ENCODE peak calls at places on chromosome 7, in seven cellular contexts. One of them, this sample, is unnamed.

GRCh38 chr7:151051108-151051507 is 2.8 kb downstream of the ASIC3 start:
- DNase-seq in stimulated activated CD8-positive, alpha-beta memory T cell treated with anti-CD3 and anti-CD28 coated beads, Interleukin-12 subunit alpha, Interleukin-12 subunit beta, amount 100 ng/mL, for 4 hours: peak
- DNase-seq in foreskin fibroblast: peak
- DNase-seq in stomach: peak
- DNase-seq in brain pericyte: peak
- DNase-seq in activated T-cell treated with anti-CD3 and anti-CD28 coated beads for 24 hours: peak
- DNase-seq in activated CD4-positive, CD25-positive, alpha-beta regulatory T cell: no peak
- DNase-seq in this sample: no peak

GRCh38 chr7:117385340-117386124 is 41.8 kb downstream of the ASZ1 start:
- DNase-seq in stimulated activated CD8-positive, alpha-beta memory T cell treated with anti-CD3 and anti-CD28 coated beads, Interleukin-12 subunit alpha, Interleukin-12 subunit beta, amount 100 ng/mL, for 4 hours: no peak
- DNase-seq in foreskin fibroblast: peak
- DNase-seq in stomach: no peak
- DNase-seq in brain pericyte: no peak
- DNase-seq in activated T-cell treated with anti-CD3 and anti-CD28 coated beads for 24 hours: no peak
- DNase-seq in activated CD4-positive, CD25-positive, alpha-beta regulatory T cell: no peak
- DNase-seq in this sample: no peak

GRCh38 chr7:10889266-10889898 is 84.3 kb upstream of the PHF14 start:
- DNase-seq in stimulated activated CD8-positive, alpha-beta memory T cell treated with anti-CD3 and anti-CD28 coated beads, Interleukin-12 subunit alpha, Interleukin-12 subunit beta, amount 100 ng/mL, for 4 hours: no peak
- DNase-seq in foreskin fibroblast: peak
- DNase-seq in stomach: peak
- DNase-seq in brain pericyte: no peak
- DNase-seq in activated T-cell treated with anti-CD3 and anti-CD28 coated beads for 24 hours: peak
- DNase-seq in activated CD4-positive, CD25-positive, alpha-beta regulatory T cell: no peak
- DNase-seq in this sample: peak

GRCh38 chr7:48253020-48253419 is 81.8 kb downstream of the ABCA13 start:
- DNase-seq in stimulated activated CD8-positive, alpha-beta memory T cell treated with anti-CD3 and anti-CD28 coated beads, Interleukin-12 subunit alpha, Interleukin-12 subunit beta, amount 100 ng/mL, for 4 hours: no peak
- DNase-seq in foreskin fibroblast: no peak
- DNase-seq in stomach: no peak
- DNase-seq in brain pericyte: no peak
- DNase-seq in activated T-cell treated with anti-CD3 and anti-CD28 coated beads for 24 hours: no peak
- DNase-seq in activated CD4-positive, CD25-positive, alpha-beta regulatory T cell: no peak
- DNase-seq in this sample: no peak

GRCh38 chr7:2225336-2225735 is 7.4 kb downstream of the MAD1L1 start:
- DNase-seq in stimulated activated CD8-positive, alpha-beta memory T cell treated with anti-CD3 and anti-CD28 coated beads, Interleukin-12 subunit alpha, Interleukin-12 subunit beta, amount 100 ng/mL, for 4 hours: no peak
- DNase-seq in foreskin fibroblast: no peak
- DNase-seq in stomach: no peak
- DNase-seq in brain pericyte: no peak
- DNase-seq in activated T-cell treated with anti-CD3 and anti-CD28 coated beads for 24 hours: no peak
- DNase-seq in activated CD4-positive, CD25-positive, alpha-beta regulatory T cell: no peak
- DNase-seq in this sample: no peak

GRCh38 chr7:117119192-117119924 is 166.1 kb downstream of the ST7 start:
- DNase-seq in stimulated activated CD8-positive, alpha-beta memory T cell treated with anti-CD3 and anti-CD28 coated beads, Interleukin-12 subunit alpha, Interleukin-12 subunit beta, amount 100 ng/mL, for 4 hours: peak
- DNase-seq in foreskin fibroblast: peak
- DNase-seq in stomach: peak
- DNase-seq in brain pericyte: no peak
- DNase-seq in activated T-cell treated with anti-CD3 and anti-CD28 coated beads for 24 hours: peak
- DNase-seq in activated CD4-positive, CD25-positive, alpha-beta regulatory T cell: peak
- DNase-seq in this sample: peak

GRCh38 chr7:98051118-98051744 is 55.4 kb upstream of the LMTK2 start:
- DNase-seq in stimulated activated CD8-positive, alpha-beta memory T cell treated with anti-CD3 and anti-CD28 coated beads, Interleukin-12 subunit alpha, Interleukin-12 subunit beta, amount 100 ng/mL, for 4 hours: peak
- DNase-seq in foreskin fibroblast: no peak
- DNase-seq in stomach: peak
- DNase-seq in brain pericyte: no peak
- DNase-seq in activated T-cell treated with anti-CD3 and anti-CD28 coated beads for 24 hours: peak
- DNase-seq in activated CD4-positive, CD25-positive, alpha-beta regulatory T cell: peak
- DNase-seq in this sample: peak

GRCh38 chr7:108104324-108104723 is 25.8 kb downstream of the LAMB4 start:
- DNase-seq in stimulated activated CD8-positive, alpha-beta memory T cell treated with anti-CD3 and anti-CD28 coated beads, Interleukin-12 subunit alpha, Interleukin-12 subunit beta, amount 100 ng/mL, for 4 hours: no peak
- DNase-seq in foreskin fibroblast: peak
- DNase-seq in stomach: no peak
- DNase-seq in brain pericyte: no peak
- DNase-seq in activated T-cell treated with anti-CD3 and anti-CD28 coated beads for 24 hours: no peak
- DNase-seq in activated CD4-positive, CD25-positive, alpha-beta regulatory T cell: no peak
- DNase-seq in this sample: no peak

GRCh38 chr7:40507166-40507565 is 372.4 kb downstream of the SUGCT start:
- DNase-seq in stimulated activated CD8-positive, alpha-beta memory T cell treated with anti-CD3 and anti-CD28 coated beads, Interleukin-12 subunit alpha, Interleukin-12 subunit beta, amount 100 ng/mL, for 4 hours: no peak
- DNase-seq in foreskin fibroblast: no peak
- DNase-seq in stomach: no peak
- DNase-seq in brain pericyte: no peak
- DNase-seq in activated T-cell treated with anti-CD3 and anti-CD28 coated beads for 24 hours: no peak
- DNase-seq in activated CD4-positive, CD25-positive, alpha-beta regulatory T cell: no peak
- DNase-seq in this sample: no peak

GRCh38 chr7:8434290-8435002 is 1.0 kb downstream of the NXPH1 start:
- DNase-seq in stimulated activated CD8-positive, alpha-beta memory T cell treated with anti-CD3 and anti-CD28 coated beads, Interleukin-12 subunit alpha, Interleukin-12 subunit beta, amount 100 ng/mL, for 4 hours: no peak
- DNase-seq in foreskin fibroblast: no peak
- DNase-seq in stomach: no peak
- DNase-seq in brain pericyte: no peak
- DNase-seq in activated T-cell treated with anti-CD3 and anti-CD28 coated beads for 24 hours: no peak
- DNase-seq in activated CD4-positive, CD25-positive, alpha-beta regulatory T cell: no peak
- DNase-seq in this sample: no peak

GRCh38 chr7:156751319-156751718 is 110.7 kb downstream of the RNF32 start:
- DNase-seq in stimulated activated CD8-positive, alpha-beta memory T cell treated with anti-CD3 and anti-CD28 coated beads, Interleukin-12 subunit alpha, Interleukin-12 subunit beta, amount 100 ng/mL, for 4 hours: no peak
- DNase-seq in foreskin fibroblast: peak
- DNase-seq in stomach: no peak
- DNase-seq in brain pericyte: no peak
- DNase-seq in activated T-cell treated with anti-CD3 and anti-CD28 coated beads for 24 hours: peak
- DNase-seq in activated CD4-positive, CD25-positive, alpha-beta regulatory T cell: peak
- DNase-seq in this sample: peak

GRCh38 chr7:159031750-159032149 is 112.9 kb downstream of the VIPR2 start:
- DNase-seq in stimulated activated CD8-positive, alpha-beta memory T cell treated with anti-CD3 and anti-CD28 coated beads, Interleukin-12 subunit alpha, Interleukin-12 subunit beta, amount 100 ng/mL, for 4 hours: no peak
- DNase-seq in foreskin fibroblast: no peak
- DNase-seq in stomach: no peak
- DNase-seq in brain pericyte: no peak
- DNase-seq in activated T-cell treated with anti-CD3 and anti-CD28 coated beads for 24 hours: no peak
- DNase-seq in activated CD4-positive, CD25-positive, alpha-beta regulatory T cell: no peak
- DNase-seq in this sample: no peak

GRCh38 chr7:30816291-30817059 is 45.3 kb downstream of the MINDY4 start:
- DNase-seq in stimulated activated CD8-positive, alpha-beta memory T cell treated with anti-CD3 and anti-CD28 coated beads, Interleukin-12 subunit alpha, Interleukin-12 subunit beta, amount 100 ng/mL, for 4 hours: no peak
- DNase-seq in foreskin fibroblast: peak
- DNase-seq in stomach: no peak
- DNase-seq in brain pericyte: no peak
- DNase-seq in activated T-cell treated with anti-CD3 and anti-CD28 coated beads for 24 hours: no peak
- DNase-seq in activated CD4-positive, CD25-positive, alpha-beta regulatory T cell: no peak
- DNase-seq in this sample: peak

GRCh38 chr7:33459340-33459751 is 330.0 kb downstream of the BBS9 start:
- DNase-seq in stimulated activated CD8-positive, alpha-beta memory T cell treated with anti-CD3 and anti-CD28 coated beads, Interleukin-12 subunit alpha, Interleukin-12 subunit beta, amount 100 ng/mL, for 4 hours: no peak
- DNase-seq in foreskin fibroblast: peak
- DNase-seq in stomach: no peak
- DNase-seq in brain pericyte: no peak
- DNase-seq in activated T-cell treated with anti-CD3 and anti-CD28 coated beads for 24 hours: no peak
- DNase-seq in activated CD4-positive, CD25-positive, alpha-beta regulatory T cell: no peak
- DNase-seq in this sample: no peak

GRCh38 chr7:120806669-120807068 is 51.3 kb downstream of the TSPAN12 start:
- DNase-seq in stimulated activated CD8-positive, alpha-beta memory T cell treated with anti-CD3 and anti-CD28 coated beads, Interleukin-12 subunit alpha, Interleukin-12 subunit beta, amount 100 ng/mL, for 4 hours: no peak
- DNase-seq in foreskin fibroblast: peak
- DNase-seq in stomach: no peak
- DNase-seq in brain pericyte: no peak
- DNase-seq in activated T-cell treated with anti-CD3 and anti-CD28 coated beads for 24 hours: no peak
- DNase-seq in activated CD4-positive, CD25-positive, alpha-beta regulatory T cell: no peak
- DNase-seq in this sample: no peak

GRCh38 chr7:118003438-118003837 is 130.2 kb upstream of the CTTNBP2 start:
- DNase-seq in stimulated activated CD8-positive, alpha-beta memory T cell treated with anti-CD3 and anti-CD28 coated beads, Interleukin-12 subunit alpha, Interleukin-12 subunit beta, amount 100 ng/mL, for 4 hours: no peak
- DNase-seq in foreskin fibroblast: no peak
- DNase-seq in stomach: no peak
- DNase-seq in brain pericyte: no peak
- DNase-seq in activated T-cell treated with anti-CD3 and anti-CD28 coated beads for 24 hours: no peak
- DNase-seq in activated CD4-positive, CD25-positive, alpha-beta regulatory T cell: no peak
- DNase-seq in this sample: no peak

GRCh38 chr7:35518767-35519166 is 176.2 kb downstream of the HERPUD2 start:
- DNase-seq in stimulated activated CD8-positive, alpha-beta memory T cell treated with anti-CD3 and anti-CD28 coated beads, Interleukin-12 subunit alpha, Interleukin-12 subunit beta, amount 100 ng/mL, for 4 hours: no peak
- DNase-seq in foreskin fibroblast: no peak
- DNase-seq in stomach: no peak
- DNase-seq in brain pericyte: no peak
- DNase-seq in activated T-cell treated with anti-CD3 and anti-CD28 coated beads for 24 hours: no peak
- DNase-seq in activated CD4-positive, CD25-positive, alpha-beta regulatory T cell: no peak
- DNase-seq in this sample: no peak

GRCh38 chr7:22319424-22320403 is 37.2 kb downstream of the RAPGEF5 start:
- DNase-seq in stimulated activated CD8-positive, alpha-beta memory T cell treated with anti-CD3 and anti-CD28 coated beads, Interleukin-12 subunit alpha, Interleukin-12 subunit beta, amount 100 ng/mL, for 4 hours: no peak
- DNase-seq in foreskin fibroblast: no peak
- DNase-seq in stomach: no peak
- DNase-seq in brain pericyte: no peak
- DNase-seq in activated T-cell treated with anti-CD3 and anti-CD28 coated beads for 24 hours: no peak
- DNase-seq in activated CD4-positive, CD25-positive, alpha-beta regulatory T cell: no peak
- DNase-seq in this sample: no peak

GRCh38 chr7:151682831-151683614 is 163.3 kb upstream of the RHEB start:
- DNase-seq in stimulated activated CD8-positive, alpha-beta memory T cell treated with anti-CD3 and anti-CD28 coated beads, Interleukin-12 subunit alpha, Interleukin-12 subunit beta, amount 100 ng/mL, for 4 hours: no peak
- DNase-seq in foreskin fibroblast: no peak
- DNase-seq in stomach: no peak
- DNase-seq in brain pericyte: no peak
- DNase-seq in activated T-cell treated with anti-CD3 and anti-CD28 coated beads for 24 hours: no peak
- DNase-seq in activated CD4-positive, CD25-positive, alpha-beta regulatory T cell: no peak
- DNase-seq in this sample: no peak

GRCh38 chr7:977326-978048 is 2.1 kb upstream of the COX19 start:
- DNase-seq in stimulated activated CD8-positive, alpha-beta memory T cell treated with anti-CD3 and anti-CD28 coated beads, Interleukin-12 subunit alpha, Interleukin-12 subunit beta, amount 100 ng/mL, for 4 hours: no peak
- DNase-seq in foreskin fibroblast: no peak
- DNase-seq in stomach: peak
- DNase-seq in brain pericyte: no peak
- DNase-seq in activated T-cell treated with anti-CD3 and anti-CD28 coated beads for 24 hours: no peak
- DNase-seq in activated CD4-positive, CD25-positive, alpha-beta regulatory T cell: no peak
- DNase-seq in this sample: no peak

GRCh38 chr7:67209256-67209655 is 212.6 kb downstream of the TYW1 start:
- DNase-seq in stimulated activated CD8-positive, alpha-beta memory T cell treated with anti-CD3 and anti-CD28 coated beads, Interleukin-12 subunit alpha, Interleukin-12 subunit beta, amount 100 ng/mL, for 4 hours: no peak
- DNase-seq in foreskin fibroblast: no peak
- DNase-seq in stomach: no peak
- DNase-seq in brain pericyte: no peak
- DNase-seq in activated T-cell treated with anti-CD3 and anti-CD28 coated beads for 24 hours: no peak
- DNase-seq in activated CD4-positive, CD25-positive, alpha-beta regulatory T cell: no peak
- DNase-seq in this sample: no peak

GRCh38 chr7:128831994-128832879 is 2.0 kb downstream of the FLNC start:
- DNase-seq in stimulated activated CD8-positive, alpha-beta memory T cell treated with anti-CD3 and anti-CD28 coated beads, Interleukin-12 subunit alpha, Interleukin-12 subunit beta, amount 100 ng/mL, for 4 hours: no peak
- DNase-seq in foreskin fibroblast: peak
- DNase-seq in stomach: no peak
- DNase-seq in brain pericyte: no peak
- DNase-seq in activated T-cell treated with anti-CD3 and anti-CD28 coated beads for 24 hours: no peak
- DNase-seq in activated CD4-positive, CD25-positive, alpha-beta regulatory T cell: no peak
- DNase-seq in this sample: no peak

GRCh38 chr7:35754741-35755140 is 46.1 kb upstream of the SEPTIN7 start:
- DNase-seq in stimulated activated CD8-positive, alpha-beta memory T cell treated with anti-CD3 and anti-CD28 coated beads, Interleukin-12 subunit alpha, Interleukin-12 subunit beta, amount 100 ng/mL, for 4 hours: no peak
- DNase-seq in foreskin fibroblast: peak
- DNase-seq in stomach: no peak
- DNase-seq in brain pericyte: no peak
- DNase-seq in activated T-cell treated with anti-CD3 and anti-CD28 coated beads for 24 hours: no peak
- DNase-seq in activated CD4-positive, CD25-positive, alpha-beta regulatory T cell: no peak
- DNase-seq in this sample: no peak

GRCh38 chr7:141363748-141364147 is 187.5 kb upstream of the AGK start:
- DNase-seq in stimulated activated CD8-positive, alpha-beta memory T cell treated with anti-CD3 and anti-CD28 coated beads, Interleukin-12 subunit alpha, Interleukin-12 subunit beta, amount 100 ng/mL, for 4 hours: no peak
- DNase-seq in foreskin fibroblast: no peak
- DNase-seq in stomach: no peak
- DNase-seq in brain pericyte: no peak
- DNase-seq in activated T-cell treated with anti-CD3 and anti-CD28 coated beads for 24 hours: no peak
- DNase-seq in activated CD4-positive, CD25-positive, alpha-beta regulatory T cell: no peak
- DNase-seq in this sample: no peak

GRCh38 chr7:148697256-148697841 is 1.4 kb upstream of the CUL1 start:
- DNase-seq in stimulated activated CD8-positive, alpha-beta memory T cell treated with anti-CD3 and anti-CD28 coated beads, Interleukin-12 subunit alpha, Interleukin-12 subunit beta, amount 100 ng/mL, for 4 hours: peak
- DNase-seq in foreskin fibroblast: peak
- DNase-seq in stomach: no peak
- DNase-seq in brain pericyte: no peak
- DNase-seq in activated T-cell treated with anti-CD3 and anti-CD28 coated beads for 24 hours: peak
- DNase-seq in activated CD4-positive, CD25-positive, alpha-beta regulatory T cell: peak
- DNase-seq in this sample: peak

GRCh38 chr7:150502519-150502918 is 12.2 kb upstream of the GIMAP7 start:
- DNase-seq in stimulated activated CD8-positive, alpha-beta memory T cell treated with anti-CD3 and anti-CD28 coated beads, Interleukin-12 subunit alpha, Interleukin-12 subunit beta, amount 100 ng/mL, for 4 hours: no peak
- DNase-seq in foreskin fibroblast: no peak
- DNase-seq in stomach: no peak
- DNase-seq in brain pericyte: no peak
- DNase-seq in activated T-cell treated with anti-CD3 and anti-CD28 coated beads for 24 hours: no peak
- DNase-seq in activated CD4-positive, CD25-positive, alpha-beta regulatory T cell: no peak
- DNase-seq in this sample: peak

GRCh38 chr7:103113164-103113563 is 35.7 kb downstream of the NAPEPLD start:
- DNase-seq in stimulated activated CD8-positive, alpha-beta memory T cell treated with anti-CD3 and anti-CD28 coated beads, Interleukin-12 subunit alpha, Interleukin-12 subunit beta, amount 100 ng/mL, for 4 hours: no peak
- DNase-seq in foreskin fibroblast: peak
- DNase-seq in stomach: no peak
- DNase-seq in brain pericyte: no peak
- DNase-seq in activated T-cell treated with anti-CD3 and anti-CD28 coated beads for 24 hours: no peak
- DNase-seq in activated CD4-positive, CD25-positive, alpha-beta regulatory T cell: no peak
- DNase-seq in this sample: no peak

GRCh38 chr7:158344706-158345300 is 242.8 kb downstream of the PTPRN2 start:
- DNase-seq in stimulated activated CD8-positive, alpha-beta memory T cell treated with anti-CD3 and anti-CD28 coated beads, Interleukin-12 subunit alpha, Interleukin-12 subunit beta, amount 100 ng/mL, for 4 hours: no peak
- DNase-seq in foreskin fibroblast: no peak
- DNase-seq in stomach: no peak
- DNase-seq in brain pericyte: no peak
- DNase-seq in activated T-cell treated with anti-CD3 and anti-CD28 coated beads for 24 hours: no peak
- DNase-seq in activated CD4-positive, CD25-positive, alpha-beta regulatory T cell: no peak
- DNase-seq in this sample: no peak

GRCh38 chr7:157058026-157058425 is 47.6 kb upstream of the MNX1 start:
- DNase-seq in stimulated activated CD8-positive, alpha-beta memory T cell treated with anti-CD3 and anti-CD28 coated beads, Interleukin-12 subunit alpha, Interleukin-12 subunit beta, amount 100 ng/mL, for 4 hours: no peak
- DNase-seq in foreskin fibroblast: no peak
- DNase-seq in stomach: no peak
- DNase-seq in brain pericyte: no peak
- DNase-seq in activated T-cell treated with anti-CD3 and anti-CD28 coated beads for 24 hours: no peak
- DNase-seq in activated CD4-positive, CD25-positive, alpha-beta regulatory T cell: no peak
- DNase-seq in this sample: no peak

GRCh38 chr7:50266893-50267386 is 37.6 kb upstream of the IKZF1 start:
- DNase-seq in stimulated activated CD8-positive, alpha-beta memory T cell treated with anti-CD3 and anti-CD28 coated beads, Interleukin-12 subunit alpha, Interleukin-12 subunit beta, amount 100 ng/mL, for 4 hours: peak
- DNase-seq in foreskin fibroblast: no peak
- DNase-seq in stomach: peak
- DNase-seq in brain pericyte: no peak
- DNase-seq in activated T-cell treated with anti-CD3 and anti-CD28 coated beads for 24 hours: peak
- DNase-seq in activated CD4-positive, CD25-positive, alpha-beta regulatory T cell: peak
- DNase-seq in this sample: peak

GRCh38 chr7:33952824-33953223 is 47.5 kb downstream of the BMPER start:
- DNase-seq in stimulated activated CD8-positive, alpha-beta memory T cell treated with anti-CD3 and anti-CD28 coated beads, Interleukin-12 subunit alpha, Interleukin-12 subunit beta, amount 100 ng/mL, for 4 hours: no peak
- DNase-seq in foreskin fibroblast: no peak
- DNase-seq in stomach: no peak
- DNase-seq in brain pericyte: no peak
- DNase-seq in activated T-cell treated with anti-CD3 and anti-CD28 coated beads for 24 hours: no peak
- DNase-seq in activated CD4-positive, CD25-positive, alpha-beta regulatory T cell: no peak
- DNase-seq in this sample: no peak

GRCh38 chr7:33757050-33757449 is 148.3 kb upstream of the BMPER start:
- DNase-seq in stimulated activated CD8-positive, alpha-beta memory T cell treated with anti-CD3 and anti-CD28 coated beads, Interleukin-12 subunit alpha, Interleukin-12 subunit beta, amount 100 ng/mL, for 4 hours: no peak
- DNase-seq in foreskin fibroblast: no peak
- DNase-seq in stomach: no peak
- DNase-seq in brain pericyte: no peak
- DNase-seq in activated T-cell treated with anti-CD3 and anti-CD28 coated beads for 24 hours: no peak
- DNase-seq in activated CD4-positive, CD25-positive, alpha-beta regulatory T cell: no peak
- DNase-seq in this sample: no peak

GRCh38 chr7:35565927-35566326 is 129.0 kb downstream of the HERPUD2 start:
- DNase-seq in stimulated activated CD8-positive, alpha-beta memory T cell treated with anti-CD3 and anti-CD28 coated beads, Interleukin-12 subunit alpha, Interleukin-12 subunit beta, amount 100 ng/mL, for 4 hours: no peak
- DNase-seq in foreskin fibroblast: peak
- DNase-seq in stomach: no peak
- DNase-seq in brain pericyte: no peak
- DNase-seq in activated T-cell treated with anti-CD3 and anti-CD28 coated beads for 24 hours: no peak
- DNase-seq in activated CD4-positive, CD25-positive, alpha-beta regulatory T cell: no peak
- DNase-seq in this sample: no peak

GRCh38 chr7:31890751-31891150 is 179.5 kb downstream of the PDE1C start:
- DNase-seq in stimulated activated CD8-positive, alpha-beta memory T cell treated with anti-CD3 and anti-CD28 coated beads, Interleukin-12 subunit alpha, Interleukin-12 subunit beta, amount 100 ng/mL, for 4 hours: no peak
- DNase-seq in foreskin fibroblast: no peak
- DNase-seq in stomach: no peak
- DNase-seq in brain pericyte: no peak
- DNase-seq in activated T-cell treated with anti-CD3 and anti-CD28 coated beads for 24 hours: no peak
- DNase-seq in activated CD4-positive, CD25-positive, alpha-beta regulatory T cell: no peak
- DNase-seq in this sample: no peak

GRCh38 chr7:128254470-128254869 is 13.4 kb downstream of the LEP start:
- DNase-seq in stimulated activated CD8-positive, alpha-beta memory T cell treated with anti-CD3 and anti-CD28 coated beads, Interleukin-12 subunit alpha, Interleukin-12 subunit beta, amount 100 ng/mL, for 4 hours: no peak
- DNase-seq in foreskin fibroblast: no peak
- DNase-seq in stomach: no peak
- DNase-seq in brain pericyte: no peak
- DNase-seq in activated T-cell treated with anti-CD3 and anti-CD28 coated beads for 24 hours: no peak
- DNase-seq in activated CD4-positive, CD25-positive, alpha-beta regulatory T cell: no peak
- DNase-seq in this sample: no peak

GRCh38 chr7:151632750-151633515 is 113.2 kb upstream of the RHEB start:
- DNase-seq in stimulated activated CD8-positive, alpha-beta memory T cell treated with anti-CD3 and anti-CD28 coated beads, Interleukin-12 subunit alpha, Interleukin-12 subunit beta, amount 100 ng/mL, for 4 hours: peak
- DNase-seq in foreskin fibroblast: peak
- DNase-seq in stomach: peak
- DNase-seq in brain pericyte: no peak
- DNase-seq in activated T-cell treated with anti-CD3 and anti-CD28 coated beads for 24 hours: peak
- DNase-seq in activated CD4-positive, CD25-positive, alpha-beta regulatory T cell: peak
- DNase-seq in this sample: peak

GRCh38 chr7:1340031-1340430 is 107.4 kb downstream of the UNCX start:
- DNase-seq in stimulated activated CD8-positive, alpha-beta memory T cell treated with anti-CD3 and anti-CD28 coated beads, Interleukin-12 subunit alpha, Interleukin-12 subunit beta, amount 100 ng/mL, for 4 hours: no peak
- DNase-seq in foreskin fibroblast: no peak
- DNase-seq in stomach: no peak
- DNase-seq in brain pericyte: no peak
- DNase-seq in activated T-cell treated with anti-CD3 and anti-CD28 coated beads for 24 hours: no peak
- DNase-seq in activated CD4-positive, CD25-positive, alpha-beta regulatory T cell: no peak
- DNase-seq in this sample: no peak

GRCh38 chr7:84188811-84189405 is 5.7 kb downstream of the SEMA3A start:
- DNase-seq in stimulated activated CD8-positive, alpha-beta memory T cell treated with anti-CD3 and anti-CD28 coated beads, Interleukin-12 subunit alpha, Interleukin-12 subunit beta, amount 100 ng/mL, for 4 hours: no peak
- DNase-seq in foreskin fibroblast: peak
- DNase-seq in stomach: no peak
- DNase-seq in brain pericyte: no peak
- DNase-seq in activated T-cell treated with anti-CD3 and anti-CD28 coated beads for 24 hours: no peak
- DNase-seq in activated CD4-positive, CD25-positive, alpha-beta regulatory T cell: no peak
- DNase-seq in this sample: no peak